ENCODE peak calls at places on chromosomes 11 and 22, in seven cellular contexts. D is activated CD4-positive, alpha-beta T cell treated with anti-CD3 and anti-CD28 coated beads, Interleukin-2, amount 50 U/mL, for 1 hour; R is cardiac muscle cell; X is stimulated activated CD4-positive, alpha-beta T cell treated with anti-CD3 and anti-CD28 coated beads, Interleukin-4, amount 100 ng/mL, for 4 hours; P is skeletal muscle cell; A is GM12891; Y is NCI-H748 treated with DMSO at 0.1 percent for 48 hours. Z is an unnamed sample.

GRCh38 chr11:130202009-130202817 is 42.6 kb downstream of the ST14 start:
- DNase-seq in D (no peak), R (no peak), X (no peak), P (no peak), A (no peak), Y (no peak), Z (no peak)

GRCh38 chr11:126375726-126376125 is 20.2 kb downstream of the ST3GAL4 start:
- DNase-seq in D (no peak), R (peak; percentile 83), X (no peak), P (no peak), A (no peak), Y (no peak), Z (peak; percentile 75)

GRCh38 chr11:57597971-57598830 is 716 bp downstream of the SERPING1 start:
- DNase-seq in D (no peak), R (peak; percentile 88), X (no peak), P (peak; percentile 39), A (no peak), Y (no peak), Z (peak; percentile 50)

GRCh38 chr22:43342347-43343261 is 568 bp downstream of the SCUBE1 start:
- DNase-seq in D (no peak), R (no peak), X (no peak), P (no peak), A (no peak), Y (no peak), Z (no peak)

GRCh38 chr22:44379817-44380560 is 67.2 kb upstream of the SHISAL1 start:
- DNase-seq in D (no peak), R (no peak), X (no peak), P (no peak), A (no peak), Y (no peak), Z (no peak)

GRCh38 chr11:120998581-120998980 is 25.3 kb upstream of the TBCEL start:
- DNase-seq in D (no peak), R (no peak), X (no peak), P (no peak), A (no peak), Y (no peak), Z (no peak)

GRCh38 chr11:70491696-70492472 is 93.6 kb downstream of the CTTN start:
- DNase-seq in D (no peak), R (no peak), X (no peak), P (no peak), A (no peak), Y (no peak), Z (no peak)

GRCh38 chr11:113311536-113311935 is 2.8 kb upstream of the TTC12 start:
- DNase-seq in D (no peak), R (no peak), X (no peak), P (peak; percentile 14), A (no peak), Y (no peak), Z (no peak)

GRCh38 chr11:14179126-14179820 is 179.7 kb downstream of the RRAS2 start:
- DNase-seq in D (no peak), R (peak; percentile 39), X (no peak), P (no peak), A (no peak), Y (no peak), Z (peak; percentile 97)

GRCh38 chr11:105577645-105578044 is 32.2 kb upstream of the GRIA4 start:
- DNase-seq in D (no peak), R (peak; percentile 64), X (no peak), P (peak; percentile 25), A (no peak), Y (no peak), Z (peak; percentile 38)

GRCh38 chr11:44950036-44950624 is 553 bp downstream of the TP53I11 start:
- DNase-seq in D (peak; percentile 29), R (no peak), X (no peak), P (no peak), A (no peak), Y (peak; percentile 16), Z (peak; percentile 70)

GRCh38 chr11:70828498-70829159 is 423.7 kb downstream of the SHANK2 start:
- DNase-seq in D (no peak), R (no peak), X (no peak), P (no peak), A (no peak), Y (no peak), Z (no peak)

GRCh38 chr22:43884600-43885318 is 7.1 kb downstream of the PNPLA5 start:
- DNase-seq in D (peak; percentile 25), R (peak; percentile 58), X (no peak), P (no peak), A (peak; percentile 66), Y (peak; percentile 22), Z (peak; percentile 76)

GRCh38 chr22:31130873-31131272 is 8.1 kb downstream of the INPP5J start:
- DNase-seq in D (no peak), R (no peak), X (no peak), P (no peak), A (no peak), Y (no peak), Z (no peak)

GRCh38 chr11:3163241-3163981 is 1.7 kb downstream of the OSBPL5 start:
- DNase-seq in D (no peak), R (no peak), X (no peak), P (no peak), A (peak; percentile 7), Y (no peak), Z (peak; percentile 40)

GRCh38 chr11:101860694-101861371 is 54.0 kb upstream of the CEP126 start:
- DNase-seq in D (peak; percentile 7), R (peak; percentile 80), X (peak; percentile 2), P (peak; percentile 36), A (peak; percentile 14), Y (peak; percentile 15), Z (peak; percentile 93)

GRCh38 chr11:69907611-69908010 is 88.4 kb upstream of the FGF3 start:
- DNase-seq in D (no peak), R (no peak), X (no peak), P (no peak), A (no peak), Y (no peak), Z (no peak)

GRCh38 chr11:80779907-80780615 is 1339.2 kb upstream of the TENM4 start:
- DNase-seq in D (no peak), R (no peak), X (no peak), P (no peak), A (no peak), Y (no peak), Z (no peak)

GRCh38 chr11:45056529-45056928 is 89.9 kb upstream of the PRDM11 start:
- DNase-seq in D (no peak), R (no peak), X (no peak), P (no peak), A (no peak), Y (no peak), Z (no peak)

GRCh38 chr11:2271327-2272240 is 1.2 kb upstream of the ASCL2 start:
- DNase-seq in D (no peak), R (no peak), X (no peak), P (no peak), A (no peak), Y (no peak), Z (no peak)

GRCh38 chr22:24244144-24244787 is 616 bp downstream of the GGT5 start:
- DNase-seq in D (no peak), R (peak; percentile 83), X (peak; percentile 42), P (peak; percentile 60), A (no peak), Y (no peak), Z (no peak)

GRCh38 chr11:78907636-78908035 is 333.0 kb upstream of the NARS2 start:
- DNase-seq in D (no peak), R (no peak), X (no peak), P (no peak), A (no peak), Y (no peak), Z (no peak)

GRCh38 chr22:20156611-20157415 is 6.0 kb upstream of the CCDC188 start:
- DNase-seq in D (peak; percentile 89), R (peak; percentile 79), X (peak; percentile 80), P (peak; percentile 16), A (peak; percentile 98), Y (peak; percentile 7), Z (peak; percentile 84)

GRCh38 chr11:92500463-92500862 is 275.8 kb downstream of the FAT3 start:
- DNase-seq in D (no peak), R (no peak), X (no peak), P (peak; percentile 15), A (no peak), Y (no peak), Z (no peak)

GRCh38 chr22:46815896-46816721 is 53.7 kb downstream of the TBC1D22A start:
- DNase-seq in D (no peak), R (peak; percentile 58), X (no peak), P (no peak), A (no peak), Y (no peak), Z (peak; percentile 66)

GRCh38 chr11:132715041-132715440 is 817.3 kb downstream of the OPCML start:
- DNase-seq in D (no peak), R (peak; percentile 7), X (no peak), P (no peak), A (no peak), Y (no peak), Z (peak; percentile 3)

GRCh38 chr11:131868769-131869482 is 498.5 kb downstream of the NTM start:
- DNase-seq in D (no peak), R (no peak), X (no peak), P (peak; percentile 12), A (no peak), Y (no peak), Z (no peak)

GRCh38 chr11:117621226-117621625 is 175.8 kb downstream of the DSCAML1 start:
- DNase-seq in D (no peak), R (peak; percentile 17), X (no peak), P (no peak), A (no peak), Y (no peak), Z (no peak)

GRCh38 chr11:33344611-33345010 is 87.4 kb downstream of the HIPK3 start:
- DNase-seq in D (no peak), R (peak; percentile 20), X (no peak), P (no peak), A (no peak), Y (no peak), Z (peak; percentile 24)

GRCh38 chr11:65184146-65184545 is 2.4 kb downstream of the CAPN1 start:
- DNase-seq in D (no peak), R (no peak), X (no peak), P (no peak), A (no peak), Y (no peak), Z (no peak)

GRCh38 chr22:18950141-18950540 is 14.0 kb upstream of the PRODH start:
- DNase-seq in D (no peak), R (no peak), X (no peak), P (no peak), A (no peak), Y (no peak), Z (no peak)

GRCh38 chr22:36014539-36015072 is 14.0 kb downstream of the RBFOX2 start:
- DNase-seq in D (no peak), R (no peak), X (no peak), P (no peak), A (no peak), Y (no peak), Z (no peak)

GRCh38 chr22:33519140-33519973 is 400.9 kb downstream of the LARGE1 start:
- DNase-seq in D (no peak), R (peak; percentile 58), X (no peak), P (peak; percentile 39), A (peak; percentile 50), Y (no peak), Z (peak; percentile 77)

Z was measured in adipocyte.